ENCODE peak calls at places on chromosomes 16 and 17, in seven cellular contexts. One of them, this sample, is unnamed.

GRCh38 chr17:9256361-9256943 is 235.1 kb downstream of the NTN1 start:
- DNase-seq in mesothelial cell of epicardium: no peak
- DNase-seq in hepatocyte: no peak
- DNase-seq in mammary epithelial cell: no peak
- DNase-seq in BE2C: no peak
- DNase-seq in HCT116: no peak
- DNase-seq in heart right ventricle: no peak
- DNase-seq in this sample: no peak

GRCh38 chr17:74123350-74123749 is 80.1 kb upstream of the RPL38 start:
- DNase-seq in mesothelial cell of epicardium: no peak
- DNase-seq in hepatocyte: no peak
- DNase-seq in mammary epithelial cell: peak
- DNase-seq in BE2C: no peak
- DNase-seq in HCT116: no peak
- DNase-seq in heart right ventricle: no peak
- DNase-seq in this sample: no peak

GRCh38 chr16:81790772-81791171 is 11.7 kb downstream of the PLCG2 start:
- DNase-seq in mesothelial cell of epicardium: no peak
- DNase-seq in hepatocyte: peak
- DNase-seq in mammary epithelial cell: no peak
- DNase-seq in BE2C: no peak
- DNase-seq in HCT116: no peak
- DNase-seq in heart right ventricle: no peak
- DNase-seq in this sample: no peak

GRCh38 chr16:89052824-89053724 is 40.6 kb upstream of the ACSF3 start:
- DNase-seq in mesothelial cell of epicardium: no peak
- DNase-seq in hepatocyte: no peak
- DNase-seq in mammary epithelial cell: peak
- DNase-seq in BE2C: no peak
- DNase-seq in HCT116: peak
- DNase-seq in heart right ventricle: peak
- DNase-seq in this sample: no peak

GRCh38 chr17:27657620-27658019 is 26.6 kb downstream of the LGALS9 start:
- DNase-seq in mesothelial cell of epicardium: no peak
- DNase-seq in hepatocyte: peak
- DNase-seq in mammary epithelial cell: peak
- DNase-seq in BE2C: no peak
- DNase-seq in HCT116: no peak
- DNase-seq in heart right ventricle: no peak
- DNase-seq in this sample: peak

GRCh38 chr17:65191805-65192740 is 54.9 kb downstream of the RGS9 start:
- DNase-seq in mesothelial cell of epicardium: no peak
- DNase-seq in hepatocyte: no peak
- DNase-seq in mammary epithelial cell: peak
- DNase-seq in BE2C: no peak
- DNase-seq in HCT116: peak
- DNase-seq in heart right ventricle: no peak
- DNase-seq in this sample: no peak

GRCh38 chr16:14300631-14301149 is 229.6 kb downstream of the MRTFB start:
- DNase-seq in mesothelial cell of epicardium: no peak
- DNase-seq in hepatocyte: peak
- DNase-seq in mammary epithelial cell: peak
- DNase-seq in BE2C: peak
- DNase-seq in HCT116: peak
- DNase-seq in heart right ventricle: peak
- DNase-seq in this sample: peak

GRCh38 chr17:77363821-77364361 is 223.1 kb downstream of the SEC14L1 start:
- DNase-seq in mesothelial cell of epicardium: no peak
- DNase-seq in hepatocyte: peak
- DNase-seq in mammary epithelial cell: no peak
- DNase-seq in BE2C: peak
- DNase-seq in HCT116: no peak
- DNase-seq in heart right ventricle: peak
- DNase-seq in this sample: no peak

GRCh38 chr17:79042421-79043190 is 18.6 kb downstream of the C1QTNF1 start:
- DNase-seq in mesothelial cell of epicardium: peak
- DNase-seq in hepatocyte: no peak
- DNase-seq in mammary epithelial cell: peak
- DNase-seq in BE2C: peak
- DNase-seq in HCT116: peak
- DNase-seq in heart right ventricle: peak
- DNase-seq in this sample: peak

GRCh38 chr17:28935744-28936460 is 15.4 kb downstream of the PHF12 start:
- DNase-seq in mesothelial cell of epicardium: no peak
- DNase-seq in hepatocyte: no peak
- DNase-seq in mammary epithelial cell: no peak
- DNase-seq in BE2C: no peak
- DNase-seq in HCT116: no peak
- DNase-seq in heart right ventricle: no peak
- DNase-seq in this sample: no peak

GRCh38 chr16:23434380-23434779 is 18.6 kb downstream of the COG7 start:
- DNase-seq in mesothelial cell of epicardium: no peak
- DNase-seq in hepatocyte: peak
- DNase-seq in mammary epithelial cell: peak
- DNase-seq in BE2C: peak
- DNase-seq in HCT116: peak
- DNase-seq in heart right ventricle: no peak
- DNase-seq in this sample: peak

GRCh38 chr16:83887088-83887487 is 11.8 kb upstream of the MLYCD start:
- DNase-seq in mesothelial cell of epicardium: no peak
- DNase-seq in hepatocyte: no peak
- DNase-seq in mammary epithelial cell: peak
- DNase-seq in BE2C: peak
- DNase-seq in HCT116: peak
- DNase-seq in heart right ventricle: no peak
- DNase-seq in this sample: no peak

GRCh38 chr17:42051013-42051400 is 606 bp upstream of the C17orf113 start:
- DNase-seq in mesothelial cell of epicardium: no peak
- DNase-seq in hepatocyte: no peak
- DNase-seq in mammary epithelial cell: no peak
- DNase-seq in BE2C: no peak
- DNase-seq in HCT116: no peak
- DNase-seq in heart right ventricle: no peak
- DNase-seq in this sample: no peak

GRCh38 chr17:67491009-67491677 is 114.1 kb downstream of the PITPNC1 start:
- DNase-seq in mesothelial cell of epicardium: peak
- DNase-seq in hepatocyte: peak
- DNase-seq in mammary epithelial cell: peak
- DNase-seq in BE2C: peak
- DNase-seq in HCT116: peak
- DNase-seq in heart right ventricle: peak
- DNase-seq in this sample: peak

GRCh38 chr17:82173351-82174041 is 39.1 kb downstream of the CCDC57 start:
- DNase-seq in mesothelial cell of epicardium: no peak
- DNase-seq in hepatocyte: no peak
- DNase-seq in mammary epithelial cell: no peak
- DNase-seq in BE2C: no peak
- DNase-seq in HCT116: no peak
- DNase-seq in heart right ventricle: no peak
- DNase-seq in this sample: peak

GRCh38 chr17:30290696-30291570 is 811 bp downstream of the BLMH start:
- DNase-seq in mesothelial cell of epicardium: peak
- DNase-seq in hepatocyte: peak
- DNase-seq in mammary epithelial cell: peak
- DNase-seq in BE2C: peak
- DNase-seq in HCT116: no peak
- DNase-seq in heart right ventricle: peak
- DNase-seq in this sample: peak

GRCh38 chr17:82020874-82021727 is 1.6 kb downstream of the CENPX start:
- DNase-seq in mesothelial cell of epicardium: peak
- DNase-seq in hepatocyte: peak
- DNase-seq in mammary epithelial cell: peak
- DNase-seq in BE2C: peak
- DNase-seq in HCT116: peak
- DNase-seq in heart right ventricle: peak
- DNase-seq in this sample: peak

GRCh38 chr16:66925322-66925840 is at the start of gene RRAD:
- DNase-seq in mesothelial cell of epicardium: no peak
- DNase-seq in hepatocyte: peak
- DNase-seq in mammary epithelial cell: no peak
- DNase-seq in BE2C: no peak
- DNase-seq in HCT116: no peak
- DNase-seq in heart right ventricle: peak
- DNase-seq in this sample: no peak

GRCh38 chr16:69890114-69890890 is 60.8 kb upstream of the CLEC18A start:
- DNase-seq in mesothelial cell of epicardium: peak
- DNase-seq in hepatocyte: peak
- DNase-seq in mammary epithelial cell: peak
- DNase-seq in BE2C: peak
- DNase-seq in HCT116: no peak
- DNase-seq in heart right ventricle: peak
- DNase-seq in this sample: peak

GRCh38 chr16:50653633-50654524 is 27.2 kb downstream of the SNX20 start:
- DNase-seq in mesothelial cell of epicardium: no peak
- DNase-seq in hepatocyte: no peak
- DNase-seq in mammary epithelial cell: no peak
- DNase-seq in BE2C: no peak
- DNase-seq in HCT116: no peak
- DNase-seq in heart right ventricle: no peak
- DNase-seq in this sample: no peak
- TF ChIP-seq CTCF in mesothelial cell of epicardium: no peak
- TF ChIP-seq CTCF in hepatocyte: no peak
- TF ChIP-seq CTCF in mammary epithelial cell: no peak
- TF ChIP-seq CTCF in BE2C: no peak
- TF ChIP-seq CTCF in HCT116: no peak
- TF ChIP-seq CTCF in heart right ventricle: no peak
- TF ChIP-seq CTCF in this sample: no peak

GRCh38 chr17:37373530-37374159 is 2.1 kb upstream of the C17orf78 start:
- DNase-seq in mesothelial cell of epicardium: peak
- DNase-seq in hepatocyte: peak
- DNase-seq in mammary epithelial cell: peak
- DNase-seq in BE2C: peak
- DNase-seq in HCT116: peak
- DNase-seq in heart right ventricle: no peak
- DNase-seq in this sample: peak
- TF ChIP-seq CTCF in mesothelial cell of epicardium: peak
- TF ChIP-seq CTCF in hepatocyte: peak
- TF ChIP-seq CTCF in mammary epithelial cell: peak
- TF ChIP-seq CTCF in BE2C: peak
- TF ChIP-seq CTCF in HCT116: peak
- TF ChIP-seq CTCF in heart right ventricle: peak
- TF ChIP-seq CTCF in this sample: peak

GRCh38 chr16:86478779-86479178 is 31.5 kb upstream of the FOXF1 start:
- DNase-seq in mesothelial cell of epicardium: no peak
- DNase-seq in hepatocyte: no peak
- DNase-seq in mammary epithelial cell: no peak
- DNase-seq in BE2C: no peak
- DNase-seq in HCT116: no peak
- DNase-seq in heart right ventricle: no peak
- DNase-seq in this sample: no peak

GRCh38 chr16:86481607-86482006 is 28.7 kb upstream of the FOXF1 start:
- DNase-seq in mesothelial cell of epicardium: no peak
- DNase-seq in hepatocyte: no peak
- DNase-seq in mammary epithelial cell: no peak
- DNase-seq in BE2C: no peak
- DNase-seq in HCT116: no peak
- DNase-seq in heart right ventricle: no peak
- DNase-seq in this sample: no peak

GRCh38 chr16:86477642-86478041 is 32.7 kb upstream of the FOXF1 start:
- DNase-seq in mesothelial cell of epicardium: no peak
- DNase-seq in hepatocyte: no peak
- DNase-seq in mammary epithelial cell: no peak
- DNase-seq in BE2C: peak
- DNase-seq in HCT116: no peak
- DNase-seq in heart right ventricle: no peak
- DNase-seq in this sample: no peak

GRCh38 chr16:86479419-86479818 is 30.9 kb upstream of the FOXF1 start:
- DNase-seq in mesothelial cell of epicardium: no peak
- DNase-seq in hepatocyte: no peak
- DNase-seq in mammary epithelial cell: no peak
- DNase-seq in BE2C: no peak
- DNase-seq in HCT116: no peak
- DNase-seq in heart right ventricle: no peak
- DNase-seq in this sample: no peak

GRCh38 chr16:86480444-86480843 is 29.9 kb upstream of the FOXF1 start:
- DNase-seq in mesothelial cell of epicardium: no peak
- DNase-seq in hepatocyte: no peak
- DNase-seq in mammary epithelial cell: no peak
- DNase-seq in BE2C: no peak
- DNase-seq in HCT116: no peak
- DNase-seq in heart right ventricle: no peak
- DNase-seq in this sample: no peak
- TF ChIP-seq CTCF in mesothelial cell of epicardium: no peak
- TF ChIP-seq CTCF in hepatocyte: no peak
- TF ChIP-seq CTCF in mammary epithelial cell: no peak
- TF ChIP-seq CTCF in BE2C: no peak
- TF ChIP-seq CTCF in HCT116: no peak
- TF ChIP-seq CTCF in heart right ventricle: no peak
- TF ChIP-seq CTCF in this sample: no peak

GRCh38 chr17:66429680-66430079 is 127.3 kb downstream of the PRKCA start:
- DNase-seq in mesothelial cell of epicardium: no peak
- DNase-seq in hepatocyte: no peak
- DNase-seq in mammary epithelial cell: no peak
- DNase-seq in BE2C: no peak
- DNase-seq in HCT116: no peak
- DNase-seq in heart right ventricle: no peak
- DNase-seq in this sample: no peak

GRCh38 chr17:66423436-66423922 is 121.1 kb downstream of the PRKCA start:
- DNase-seq in mesothelial cell of epicardium: no peak
- DNase-seq in hepatocyte: no peak
- DNase-seq in mammary epithelial cell: no peak
- DNase-seq in BE2C: no peak
- DNase-seq in HCT116: no peak
- DNase-seq in heart right ventricle: no peak
- DNase-seq in this sample: no peak

GRCh38 chr17:66427134-66427533 is 124.7 kb downstream of the PRKCA start:
- DNase-seq in mesothelial cell of epicardium: no peak
- DNase-seq in hepatocyte: no peak
- DNase-seq in mammary epithelial cell: no peak
- DNase-seq in BE2C: no peak
- DNase-seq in HCT116: no peak
- DNase-seq in heart right ventricle: no peak
- DNase-seq in this sample: no peak

GRCh38 chr17:66425751-66426396 is 123.5 kb downstream of the PRKCA start:
- DNase-seq in mesothelial cell of epicardium: no peak
- DNase-seq in hepatocyte: no peak
- DNase-seq in mammary epithelial cell: no peak
- DNase-seq in BE2C: no peak
- DNase-seq in HCT116: no peak
- DNase-seq in heart right ventricle: no peak
- DNase-seq in this sample: no peak

GRCh38 chr17:66426397-66427033 is 124.1 kb downstream of the PRKCA start:
- DNase-seq in mesothelial cell of epicardium: no peak
- DNase-seq in hepatocyte: no peak
- DNase-seq in mammary epithelial cell: no peak
- DNase-seq in BE2C: no peak
- DNase-seq in HCT116: peak
- DNase-seq in heart right ventricle: no peak
- DNase-seq in this sample: no peak
- TF ChIP-seq CTCF in mesothelial cell of epicardium: no peak
- TF ChIP-seq CTCF in hepatocyte: no peak
- TF ChIP-seq CTCF in mammary epithelial cell: no peak
- TF ChIP-seq CTCF in BE2C: peak
- TF ChIP-seq CTCF in HCT116: peak
- TF ChIP-seq CTCF in heart right ventricle: no peak
- TF ChIP-seq CTCF in this sample: no peak

This sample was measured in nephron progenitor cell.